ENCODE peak calls at places on chromosome 13, in seven cellular contexts. I is IMR-90, C is ascending aorta, K is psoas muscle, W is endodermal cell, R is fibroblast of lung, P is bronchial epithelial cell. F is an unnamed sample.

GRCh38 chr13:53201454-53202225 is 173.0 kb downstream of the OLFM4 start:
- DNase-seq in C (no peak), K (peak; percentile 9), R (no peak), W (peak; percentile 87), P (no peak), I (no peak), F (peak; percentile 42)

GRCh38 chr13:18212873-18213272 is 968.8 kb downstream of the TUBA3C start:
- DNase-seq in K (no peak), W (no peak), P (peak; percentile 25), C (no peak), R (peak; percentile 9), I (peak; percentile 1), F (no peak)

GRCh38 chr13:106173346-106173745 is 362.1 kb downstream of the EFNB2 start:
- DNase-seq in R (no peak), K (no peak), I (no peak), P (no peak), C (no peak), W (no peak), F (no peak)

GRCh38 chr13:37701972-37702371 is 103.4 kb upstream of the POSTN start:
- DNase-seq in W (no peak), P (peak; percentile 78), R (peak; percentile 99), I (peak; percentile 99), C (peak; percentile 64), K (no peak), F (no peak)

GRCh38 chr13:95123726-95124125 is 177.5 kb downstream of the ABCC4 start:
- DNase-seq in C (no peak), W (no peak), R (no peak), I (no peak), P (no peak), K (no peak), F (no peak)

GRCh38 chr13:72849571-72849970 is 67.6 kb downstream of the PIBF1 start:
- DNase-seq in I (peak; percentile 46), C (no peak), K (no peak), P (no peak), W (no peak), R (peak; percentile 12), F (no peak)

GRCh38 chr13:75432811-75433244 is 49.1 kb downstream of the TBC1D4 start:
- DNase-seq in K (no peak), R (no peak), P (peak; percentile 59), W (no peak), C (no peak), I (no peak), F (no peak)

GRCh38 chr13:98083936-98084335 is 59.0 kb upstream of the FARP1 start:
- DNase-seq in K (no peak), C (no peak), I (peak; percentile 15), P (peak; percentile 66), W (no peak), R (no peak), F (no peak)

GRCh38 chr13:107977175-107977574 is 238.2 kb downstream of the LIG4 start:
- DNase-seq in R (no peak), K (no peak), C (no peak), W (no peak), P (no peak), I (no peak), F (no peak)

GRCh38 chr13:99151516-99151915 is 49.1 kb upstream of the UBAC2 start:
- DNase-seq in P (peak; percentile 98), I (peak; percentile 41), K (no peak), R (peak; percentile 35), W (no peak), C (no peak), F (no peak)

GRCh38 chr13:57846600-57847173 is 215.1 kb downstream of the PCDH17 start:
- DNase-seq in W (no peak), K (no peak), P (no peak), C (no peak), R (no peak), I (no peak), F (no peak)

GRCh38 chr13:27961227-27962085 is 7.7 kb downstream of the CDX2 start:
- DNase-seq in I (no peak), K (no peak), R (no peak), W (peak; percentile 81), C (no peak), P (no peak), F (no peak)
- H3K4me3 ChIP-seq in I (no peak overlapping the region), K (peak overlapping the region; percentile 56), R (no peak overlapping the region), W (no peak overlapping the region), C (peak overlapping the region; percentile 28), P (no peak overlapping the region), F (peak overlapping the region; percentile 4)

GRCh38 chr13:77919351-77920294 is 992 bp upstream of the EDNRB start:
- DNase-seq in P (no peak), W (peak; percentile 81), R (peak; percentile 27), C (peak; percentile 62), K (peak; percentile 41), I (peak; percentile 15), F (peak; percentile 52)
- H3K27me3 ChIP-seq in P (peaks cover 5% of the 10 kb centered on the region), W (peaks cover 42% of the 10 kb centered on the region), R (no peaks in the 10 kb centered on the region), C (no peaks in the 10 kb centered on the region), K (peaks cover 39% of the 10 kb centered on the region), I (no peaks in the 10 kb centered on the region), F (no peaks in the 10 kb centered on the region)

GRCh38 chr13:24539500-24540165 is 27.1 kb upstream of the PARP4 start:
- DNase-seq in W (no peak), C (no peak), P (no peak), R (no peak), K (no peak), I (no peak), F (no peak)

GRCh38 chr13:24541127-24541475 is 28.5 kb upstream of the PARP4 start:
- DNase-seq in P (no peak), K (no peak), C (no peak), I (no peak), W (no peak), R (no peak), F (no peak)

DNA sequence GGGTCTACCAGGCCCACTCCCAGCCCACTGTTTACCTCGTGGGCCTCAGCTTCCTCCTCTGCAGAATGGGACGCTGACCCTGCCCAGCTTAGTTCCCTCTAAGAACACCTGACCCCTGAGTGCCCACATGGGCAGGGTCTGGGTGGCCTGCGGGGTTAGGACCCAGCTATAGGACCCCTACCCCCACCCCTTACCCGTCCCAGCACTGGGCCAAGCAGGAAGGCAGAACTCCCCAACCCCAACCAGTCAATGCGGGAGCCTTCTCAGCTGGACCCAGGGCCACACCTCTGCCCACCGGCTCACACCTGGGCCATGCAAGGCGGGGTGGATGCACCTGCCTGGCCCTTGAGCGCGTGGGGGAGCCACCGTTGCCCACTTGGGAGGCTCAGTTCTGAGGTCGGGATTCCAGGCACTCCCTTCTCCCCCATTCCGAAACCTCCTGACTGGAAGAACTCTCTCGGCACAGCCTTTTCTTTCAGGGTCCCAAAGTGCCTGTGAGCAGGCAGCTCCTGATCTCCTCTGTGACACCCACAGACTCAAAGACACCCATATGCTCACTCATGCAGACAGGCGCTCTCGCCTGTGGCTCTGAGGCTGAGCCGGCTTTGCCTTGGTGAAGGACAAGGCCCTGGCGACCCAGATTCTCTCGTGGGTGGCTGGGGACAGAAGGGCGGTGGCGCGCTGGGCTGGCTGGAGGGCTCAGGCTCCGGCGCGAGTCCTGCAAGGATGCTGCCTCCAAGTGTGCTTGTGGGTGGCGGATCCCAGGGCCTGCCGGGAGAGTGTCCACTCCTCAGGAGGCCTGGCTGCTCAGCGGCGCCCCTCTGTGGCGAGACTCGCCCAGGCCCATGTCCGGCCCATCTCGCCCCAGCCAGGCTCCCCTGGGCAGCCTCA is 27.9 kb upstream of the PARP4 start:
- DNase-seq in I (no peak), C (no peak), W (peak; percentile 91), P (no peak), R (no peak), K (no peak), F (no peak)
- TF ChIP-seq CTCF in I (peak; percentile 19), C (no peak), W (peak; percentile 81), P (no peak), R (no peak), K (no peak), F (no peak)

DNA sequence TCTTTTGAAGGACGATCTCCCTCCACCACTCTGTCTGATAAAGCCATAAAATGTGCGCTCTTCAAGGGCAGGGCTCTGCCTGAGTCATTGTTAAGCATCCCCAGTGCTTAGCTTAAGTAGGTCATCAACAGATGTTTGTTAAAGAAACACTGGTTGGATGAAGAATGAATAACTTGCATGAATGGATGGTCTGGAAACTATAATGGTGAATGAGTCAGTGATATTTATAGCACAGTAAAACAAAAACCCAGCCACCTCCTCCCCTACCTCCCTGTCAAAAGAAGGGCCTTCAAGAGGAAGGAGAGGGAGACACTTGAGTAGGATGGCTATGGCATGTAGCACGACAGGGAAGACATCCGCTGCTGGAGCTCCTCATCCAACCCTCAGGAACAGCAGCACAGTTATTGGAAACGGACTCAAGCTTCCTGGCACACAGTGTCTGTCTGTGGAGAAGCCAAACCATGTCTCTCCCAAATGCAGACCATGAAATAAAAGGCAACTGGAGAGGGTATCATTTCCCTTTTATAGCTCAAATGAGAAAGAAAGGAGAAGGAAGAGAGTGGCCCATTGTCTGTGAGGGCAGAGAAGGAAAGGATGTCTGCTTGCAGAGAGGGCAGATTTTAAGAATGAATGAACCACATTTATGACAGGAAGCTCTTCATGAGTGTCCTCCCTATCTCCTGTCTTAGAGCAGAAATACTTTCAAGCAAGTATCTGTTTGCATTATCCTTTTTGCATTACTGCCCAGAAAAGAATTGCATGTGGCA is 183.4 kb upstream of the UBL3 start:
- DNase-seq in P (peak; percentile 71), I (peak; percentile 97), C (no peak), W (peak; percentile 17), R (peak; percentile 82), K (no peak), F (no peak)
- H3K4me3 ChIP-seq in P (no peak overlapping the region), I (no peak overlapping the region), C (no peak overlapping the region), W (no peak overlapping the region), R (no peak overlapping the region), K (no peak overlapping the region), F (no peak overlapping the region)

DNA sequence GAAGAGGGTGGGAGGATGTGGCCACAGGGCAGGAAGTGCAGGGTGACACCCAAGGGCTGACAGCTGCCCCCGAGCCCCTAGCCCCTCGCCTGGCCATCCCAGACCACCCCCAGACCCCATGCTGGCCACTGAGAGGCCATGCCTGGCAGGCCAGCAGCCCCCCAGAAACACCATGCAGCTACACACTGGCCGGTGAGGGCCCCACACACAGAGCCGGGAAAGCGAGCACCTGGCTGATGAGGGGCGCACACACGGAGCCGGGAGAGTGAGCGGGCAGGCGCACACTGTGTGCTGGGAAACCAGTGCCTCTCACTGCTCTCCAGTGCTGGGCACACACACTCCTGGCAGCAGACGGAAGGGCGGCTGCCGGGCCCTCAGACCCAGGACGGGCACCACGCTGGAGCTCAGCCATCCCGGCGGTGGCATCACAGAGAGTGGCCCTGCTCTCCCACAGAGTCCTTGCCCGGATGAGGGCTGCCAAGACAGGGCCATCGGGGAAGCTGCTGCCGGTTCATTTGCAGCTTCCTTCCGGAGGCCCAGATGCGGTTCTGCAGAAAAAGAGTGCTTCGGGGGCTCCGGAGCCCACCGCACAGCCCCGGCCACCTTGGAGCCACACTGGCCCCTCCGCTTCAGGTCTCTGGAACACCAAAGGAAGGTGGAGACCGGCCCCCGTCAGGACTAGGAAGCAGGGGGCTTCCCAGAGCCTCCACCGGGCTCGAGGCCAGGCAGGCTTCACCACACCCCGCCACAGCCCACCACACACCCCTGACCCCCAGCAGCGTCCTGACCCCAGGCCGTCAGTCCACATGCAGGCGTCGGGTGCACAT is 76.4 kb downstream of the SPACA7 start:
- DNase-seq in P (no peak), K (no peak), C (no peak), W (peak; percentile 34), I (no peak), R (no peak), F (no peak)
- H3K27me3 ChIP-seq in P (no peaks in the 10 kb centered on the region), K (peaks cover 1% of the 10 kb centered on the region), C (no peaks in the 10 kb centered on the region), W (no peaks in the 10 kb centered on the region), I (peaks cover 2% of the 10 kb centered on the region), R (no peaks in the 10 kb centered on the region), F (no peaks in the 10 kb centered on the region)

DNA sequence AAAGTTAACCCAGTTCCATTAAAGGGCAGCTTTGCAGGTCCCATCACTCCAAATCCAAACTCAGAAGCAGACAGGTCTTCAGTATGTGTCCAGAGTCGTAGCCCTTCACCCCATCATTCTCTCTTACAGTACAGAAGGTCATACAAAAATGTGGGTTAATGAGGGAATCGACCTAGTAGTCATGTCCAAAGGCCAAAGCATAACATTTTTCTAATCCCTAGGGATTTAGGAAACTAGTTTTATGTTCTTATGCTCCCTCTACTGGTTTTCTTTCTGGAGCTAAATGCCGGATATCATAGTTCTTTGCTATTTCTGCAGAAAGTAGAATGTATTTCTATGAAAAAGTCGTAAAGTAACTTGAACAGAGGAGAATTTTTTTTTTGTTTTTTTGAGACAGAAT is 72.2 kb downstream of the DHRS12 start:
- DNase-seq in R (peak; percentile 83), W (no peak), P (no peak), I (peak; percentile 54), C (no peak), K (no peak), F (no peak)
- TF ChIP-seq CTCF in R (peak; percentile 39), W (peak; percentile 38), P (no peak), I (peak; percentile 53), C (peak; percentile 60), K (peak; percentile 31), F (no peak)

F was measured in Peyer's patch.